ENCODE peak calls at places on chromosomes 3 and 15, in four cellular contexts. One of them, this sample, is unnamed.

GRCh38 chr3:4771238-4771637 is 208.0 kb upstream of the BHLHE40 start:
- DNase-seq in T-helper 1 cell: no peak
- DNase-seq in activated CD8-positive, alpha-beta T cell treated with anti-CD3 and anti-CD28 coated beads for 36 hours: no peak
- DNase-seq in fibroblast of the conjunctiva: no peak
- DNase-seq in this sample: no peak

GRCh38 chr3:59510576-59510975 is 460.8 kb upstream of the CFAP20DC start:
- DNase-seq in activated CD8-positive, alpha-beta T cell treated with anti-CD3 and anti-CD28 coated beads for 36 hours: no peak
- DNase-seq in fibroblast of the conjunctiva: no peak
- DNase-seq in T-helper 1 cell: no peak
- DNase-seq in this sample: no peak

GRCh38 chr15:36407647-36408046 is 171.8 kb upstream of the CDIN1 start:
- DNase-seq in fibroblast of the conjunctiva: peak; percentile 29
- DNase-seq in T-helper 1 cell: no peak
- DNase-seq in activated CD8-positive, alpha-beta T cell treated with anti-CD3 and anti-CD28 coated beads for 36 hours: no peak
- DNase-seq in this sample: peak; percentile 82

GRCh38 chr3:52014613-52015012 is 18.9 kb upstream of the RPL29 start:
- DNase-seq in fibroblast of the conjunctiva: no peak
- DNase-seq in activated CD8-positive, alpha-beta T cell treated with anti-CD3 and anti-CD28 coated beads for 36 hours: no peak
- DNase-seq in T-helper 1 cell: no peak
- DNase-seq in this sample: no peak

GRCh38 chr15:66908503-66909095 is 156.8 kb upstream of the SMAD3 start:
- DNase-seq in fibroblast of the conjunctiva: no peak
- DNase-seq in T-helper 1 cell: no peak
- DNase-seq in activated CD8-positive, alpha-beta T cell treated with anti-CD3 and anti-CD28 coated beads for 36 hours: no peak
- DNase-seq in this sample: peak; percentile 32

GRCh38 chr3:66019896-66020295 is 18.8 kb downstream of the MAGI1 start:
- DNase-seq in fibroblast of the conjunctiva: no peak
- DNase-seq in activated CD8-positive, alpha-beta T cell treated with anti-CD3 and anti-CD28 coated beads for 36 hours: no peak
- DNase-seq in T-helper 1 cell: no peak
- DNase-seq in this sample: no peak

GRCh38 chr3:2826036-2826435 is 284.1 kb downstream of the IL5RA start:
- DNase-seq in fibroblast of the conjunctiva: no peak
- DNase-seq in activated CD8-positive, alpha-beta T cell treated with anti-CD3 and anti-CD28 coated beads for 36 hours: no peak
- DNase-seq in T-helper 1 cell: no peak
- DNase-seq in this sample: no peak

GRCh38 chr3:139758654-139759291 is 81.0 kb upstream of the NMNAT3 start:
- DNase-seq in fibroblast of the conjunctiva: no peak
- DNase-seq in activated CD8-positive, alpha-beta T cell treated with anti-CD3 and anti-CD28 coated beads for 36 hours: no peak
- DNase-seq in T-helper 1 cell: no peak
- DNase-seq in this sample: peak; percentile 89

GRCh38 chr3:146154316-146154715 is 6.7 kb downstream of the PLOD2 start:
- DNase-seq in fibroblast of the conjunctiva: no peak
- DNase-seq in activated CD8-positive, alpha-beta T cell treated with anti-CD3 and anti-CD28 coated beads for 36 hours: no peak
- DNase-seq in T-helper 1 cell: no peak
- DNase-seq in this sample: no peak

GRCh38 chr15:33194237-33194636 is 277 bp downstream of the FMN1 start:
- DNase-seq in T-helper 1 cell: no peak
- DNase-seq in fibroblast of the conjunctiva: no peak
- DNase-seq in activated CD8-positive, alpha-beta T cell treated with anti-CD3 and anti-CD28 coated beads for 36 hours: no peak
- DNase-seq in this sample: no peak

GRCh38 chr3:185677146-185677829 is 91.2 kb downstream of the SENP2 start:
- DNase-seq in fibroblast of the conjunctiva: peak; percentile 77
- DNase-seq in T-helper 1 cell: no peak
- DNase-seq in activated CD8-positive, alpha-beta T cell treated with anti-CD3 and anti-CD28 coated beads for 36 hours: no peak
- DNase-seq in this sample: peak; percentile 82

This sample was measured in iris pigment epithelial cell.